ENCODE peak calls at places on chromosomes 3 and 15, in four cellular contexts. One of them, this sample, is unnamed.

GRCh38 chr3:150970665-150971327 is 1.7 kb downstream of the CLRN1 start:
- DNase-seq in caudate nucleus: no peak
- DNase-seq in stimulated activated CD4-positive, alpha-beta T cell treated with anti-CD3 and anti-CD28 coated beads, Interleukin-2, amount 100 ng/mL, for 24 hours: no peak
- DNase-seq in HEK293T: no peak
- DNase-seq in this sample: no peak

GRCh38 chr3:94159062-94159726 is 96.3 kb downstream of the NSUN3 start:
- DNase-seq in caudate nucleus: no peak
- DNase-seq in stimulated activated CD4-positive, alpha-beta T cell treated with anti-CD3 and anti-CD28 coated beads, Interleukin-2, amount 100 ng/mL, for 24 hours: no peak
- DNase-seq in HEK293T: peak; percentile 49
- DNase-seq in this sample: no peak

GRCh38 chr15:44656913-44657312 is 6.5 kb downstream of the SPG11 start:
- DNase-seq in stimulated activated CD4-positive, alpha-beta T cell treated with anti-CD3 and anti-CD28 coated beads, Interleukin-2, amount 100 ng/mL, for 24 hours: no peak
- DNase-seq in caudate nucleus: no peak
- DNase-seq in HEK293T: no peak
- DNase-seq in this sample: no peak

GRCh38 chr15:43440721-43441281 is 52.2 kb downstream of the TP53BP1 start:
- DNase-seq in caudate nucleus: peak; percentile 64
- DNase-seq in HEK293T: peak; percentile 6
- DNase-seq in stimulated activated CD4-positive, alpha-beta T cell treated with anti-CD3 and anti-CD28 coated beads, Interleukin-2, amount 100 ng/mL, for 24 hours: peak; percentile 38
- DNase-seq in this sample: peak; percentile 33

GRCh38 chr15:31338879-31339557 is 12.4 kb downstream of the KLF13 start:
- DNase-seq in caudate nucleus: peak; percentile 34
- DNase-seq in stimulated activated CD4-positive, alpha-beta T cell treated with anti-CD3 and anti-CD28 coated beads, Interleukin-2, amount 100 ng/mL, for 24 hours: no peak
- DNase-seq in HEK293T: no peak
- DNase-seq in this sample: peak; percentile 37

GRCh38 chr15:92813440-92813839 is 86.7 kb upstream of the CHD2 start:
- DNase-seq in HEK293T: no peak
- DNase-seq in caudate nucleus: no peak
- DNase-seq in stimulated activated CD4-positive, alpha-beta T cell treated with anti-CD3 and anti-CD28 coated beads, Interleukin-2, amount 100 ng/mL, for 24 hours: no peak
- DNase-seq in this sample: no peak

GRCh38 chr15:37981781-37982180 is 47.3 kb downstream of the TMCO5A start:
- DNase-seq in HEK293T: no peak
- DNase-seq in stimulated activated CD4-positive, alpha-beta T cell treated with anti-CD3 and anti-CD28 coated beads, Interleukin-2, amount 100 ng/mL, for 24 hours: no peak
- DNase-seq in caudate nucleus: no peak
- DNase-seq in this sample: no peak

GRCh38 chr3:161977063-161977462 is 480.5 kb downstream of the OTOL1 start:
- DNase-seq in stimulated activated CD4-positive, alpha-beta T cell treated with anti-CD3 and anti-CD28 coated beads, Interleukin-2, amount 100 ng/mL, for 24 hours: no peak
- DNase-seq in caudate nucleus: no peak
- DNase-seq in HEK293T: no peak
- DNase-seq in this sample: no peak

GRCh38 chr3:56915969-56916586 is 114.3 kb upstream of the ARHGEF3 start:
- DNase-seq in stimulated activated CD4-positive, alpha-beta T cell treated with anti-CD3 and anti-CD28 coated beads, Interleukin-2, amount 100 ng/mL, for 24 hours: peak; percentile 68
- DNase-seq in HEK293T: no peak
- DNase-seq in caudate nucleus: no peak
- DNase-seq in this sample: no peak

GRCh38 chr15:38072507-38073277 is 138.3 kb downstream of the TMCO5A start:
- DNase-seq in HEK293T: peak; percentile 27
- DNase-seq in stimulated activated CD4-positive, alpha-beta T cell treated with anti-CD3 and anti-CD28 coated beads, Interleukin-2, amount 100 ng/mL, for 24 hours: no peak
- DNase-seq in caudate nucleus: peak; percentile 95
- DNase-seq in this sample: peak; percentile 97

GRCh38 chr3:131728898-131729297 is 226.1 kb upstream of the MRPL3 start:
- DNase-seq in caudate nucleus: no peak
- DNase-seq in HEK293T: no peak
- DNase-seq in stimulated activated CD4-positive, alpha-beta T cell treated with anti-CD3 and anti-CD28 coated beads, Interleukin-2, amount 100 ng/mL, for 24 hours: no peak
- DNase-seq in this sample: no peak

GRCh38 chr3:153848701-153849100 is 272.5 kb upstream of the ARHGEF26 start:
- DNase-seq in HEK293T: no peak
- DNase-seq in caudate nucleus: no peak
- DNase-seq in stimulated activated CD4-positive, alpha-beta T cell treated with anti-CD3 and anti-CD28 coated beads, Interleukin-2, amount 100 ng/mL, for 24 hours: no peak
- DNase-seq in this sample: no peak

GRCh38 chr15:101099183-101099582 is 152.7 kb downstream of the CHSY1 start:
- DNase-seq in caudate nucleus: no peak
- DNase-seq in stimulated activated CD4-positive, alpha-beta T cell treated with anti-CD3 and anti-CD28 coated beads, Interleukin-2, amount 100 ng/mL, for 24 hours: no peak
- DNase-seq in HEK293T: no peak
- DNase-seq in this sample: no peak

This sample was measured in C1 segment of cervical spinal cord.